ENCODE peak calls at places on chromosomes 5 and 9, in six cellular contexts. J is HCT116, X is K562, B is H1, A is HepG2, O is GM12878. T is an unnamed sample.

GRCh38 chr9:32551491-32552049 is 557 bp upstream of the SMIM27 start:
- DNase-seq in J (peak; percentile 7), X (peak; percentile 22), B (peak; percentile 55), A (peak; percentile 14), O (peak; percentile 12), T (no peak)

GRCh38 chr5:108093186-108093585 is 288.7 kb downstream of the FBXL17 start:
- DNase-seq in J (peak; percentile 6), X (no peak), B (no peak), A (no peak), O (no peak), T (no peak)

GRCh38 chr9:105439428-105439827 is 8.4 kb upstream of the FSD1L start:
- DNase-seq in J (no peak), X (no peak), B (no peak), A (no peak), O (no peak), T (no peak)

GRCh38 chr5:140168371-140168770 is 6.6 kb upstream of the CYSTM1 start:
- DNase-seq in J (no peak), X (peak; percentile 55), B (no peak), A (no peak), O (no peak), T (no peak)

GRCh38 chr5:136038635-136039034 is 9.8 kb downstream of the TGFBI start:
- DNase-seq in J (no peak), X (no peak), B (no peak), A (no peak), O (no peak), T (no peak)

GRCh38 chr5:39755452-39755851 is 330.7 kb upstream of the DAB2 start:
- DNase-seq in J (no peak), X (no peak), B (no peak), A (no peak), O (no peak), T (no peak)

GRCh38 chr9:134173127-134174072 is 9.0 kb upstream of the RNU6ATAC start:
- DNase-seq in J (no peak), X (no peak), B (no peak), A (no peak), O (no peak), T (no peak)

GRCh38 chr5:54480296-54480695 is 24.8 kb downstream of the HSPB3 start:
- DNase-seq in J (no peak), X (no peak), B (no peak), A (no peak), O (no peak), T (no peak)

GRCh38 chr9:71552480-71552879 is 215.8 kb downstream of the CEMIP2 start:
- DNase-seq in J (no peak), X (no peak), B (peak; percentile 52), A (no peak), O (no peak), T (no peak)

GRCh38 chr9:98288876-98289275 is 33.4 kb upstream of the TBC1D2 start:
- DNase-seq in J (no peak), X (peak; percentile 29), B (no peak), A (peak; percentile 10), O (no peak), T (peak; percentile 59)

GRCh38 chr9:79551586-79551985 is 20.2 kb upstream of the TLE4 start:
- DNase-seq in J (no peak), X (no peak), B (no peak), A (no peak), O (no peak), T (no peak)

GRCh38 chr5:176388341-176389113 is at the start of the genes HIGD2A and NOP16:
- DNase-seq in J (peak; percentile 98), X (peak; percentile 84), B (peak; percentile 96), A (peak; percentile 98), O (peak; percentile 97), T (peak; percentile 92)

GRCh38 chr5:68839019-68839552 is 254.7 kb upstream of the SLC30A5 start:
- DNase-seq in J (no peak), X (no peak), B (no peak), A (no peak), O (no peak), T (no peak)

GRCh38 chr9:98794802-98795201 is 1.6 kb downstream of the ANKS6 start:
- DNase-seq in J (no peak), X (no peak), B (peak; percentile 34), A (no peak), O (no peak), T (no peak)

GRCh38 chr5:107300928-107301327 is 369.8 kb downstream of the EFNA5 start:
- DNase-seq in J (no peak), X (no peak), B (no peak), A (no peak), O (no peak), T (no peak)

GRCh38 chr9:105425817-105426433 is 21.9 kb upstream of the FSD1L start:
- DNase-seq in J (no peak), X (no peak), B (peak; percentile 28), A (no peak), O (no peak), T (no peak)

GRCh38 chr5:66511491-66511890 is 84.7 kb upstream of the MAST4 start:
- DNase-seq in J (no peak), X (no peak), B (no peak), A (no peak), O (no peak), T (no peak)

GRCh38 chr9:133665096-133665495 is 28.9 kb downstream of the DBH start:
- DNase-seq in J (no peak), X (no peak), B (no peak), A (no peak), O (no peak), T (no peak)

GRCh38 chr5:147996379-147996778 is 67.4 kb upstream of the SPINK5 start:
- DNase-seq in J (no peak), X (no peak), B (no peak), A (no peak), O (no peak), T (no peak)

GRCh38 chr5:102599289-102599688 is 100.5 kb upstream of the SLCO6A1 start:
- DNase-seq in J (no peak), X (no peak), B (no peak), A (no peak), O (no peak), T (no peak)

GRCh38 chr5:33299621-33300208 is 141.1 kb upstream of the TARS1 start:
- DNase-seq in J (peak; percentile 12), X (no peak), B (no peak), A (no peak), O (peak; percentile 9), T (no peak)

GRCh38 chr5:129807162-129807814 is 59.4 kb downstream of the MINAR2 start:
- DNase-seq in J (no peak), X (no peak), B (no peak), A (no peak), O (no peak), T (no peak)

GRCh38 chr9:98687911-98688310 is 20.8 kb downstream of the GABBR2 start:
- DNase-seq in J (no peak), X (no peak), B (no peak), A (no peak), O (no peak), T (no peak)

GRCh38 chr9:137694236-137694959 is 75.6 kb downstream of the EHMT1 start:
- DNase-seq in J (no peak), X (no peak), B (no peak), A (no peak), O (no peak), T (no peak)

GRCh38 chr9:131889437-131890244 is 149.8 kb upstream of the RAPGEF1 start:
- DNase-seq in J (no peak), X (no peak), B (no peak), A (no peak), O (no peak), T (no peak)

GRCh38 chr5:98307811-98308210 is 465.7 kb upstream of the RGMB start:
- DNase-seq in J (no peak), X (no peak), B (no peak), A (no peak), O (no peak), T (no peak)

GRCh38 chr9:109705515-109705914 is 74.5 kb upstream of the PALM2AKAP2 start:
- DNase-seq in J (peak; percentile 32), X (no peak), B (no peak), A (peak; percentile 2), O (no peak), T (peak; percentile 20)
- TF ChIP-seq ZNF274 in J (no peak), X (no peak), B (no peak), A (no peak), O (no peak), T (no peak)

GRCh38 chr5:149732500-149733128 is 2.5 kb downstream of the PPARGC1B start:
- DNase-seq in J (no peak), X (peak; percentile 59), B (no peak), A (peak; percentile 32), O (no peak), T (no peak)

GRCh38 chr5:149731617-149732400 is 1.7 kb downstream of the PPARGC1B start:
- DNase-seq in J (peak; percentile 64), X (peak; percentile 77), B (peak; percentile 53), A (no peak), O (peak; percentile 62), T (peak; percentile 58)

GRCh38 chr5:149737355-149737754 is 7.2 kb downstream of the PPARGC1B start:
- DNase-seq in J (no peak), X (no peak), B (no peak), A (no peak), O (no peak), T (no peak)

GRCh38 chr5:149733129-149733900 is 3.2 kb downstream of the PPARGC1B start:
- DNase-seq in J (no peak), X (no peak), B (no peak), A (no peak), O (no peak), T (no peak)

GRCh38 chr5:149735066-149735465 is 5.0 kb downstream of the PPARGC1B start:
- DNase-seq in J (no peak), X (no peak), B (no peak), A (no peak), O (no peak), T (no peak)
- TF ChIP-seq ZNF274 in J (no peak), X (no peak), B (no peak), A (no peak), O (no peak), T (no peak)

GRCh38 chr9:36123511-36123910 is 13.0 kb upstream of the GLIPR2 start:
- DNase-seq in J (no peak), X (no peak), B (no peak), A (no peak), O (no peak), T (no peak)
- TF ChIP-seq ZNF274 in J (no peak), X (no peak), B (no peak), A (no peak), O (no peak), T (no peak)

DNA sequence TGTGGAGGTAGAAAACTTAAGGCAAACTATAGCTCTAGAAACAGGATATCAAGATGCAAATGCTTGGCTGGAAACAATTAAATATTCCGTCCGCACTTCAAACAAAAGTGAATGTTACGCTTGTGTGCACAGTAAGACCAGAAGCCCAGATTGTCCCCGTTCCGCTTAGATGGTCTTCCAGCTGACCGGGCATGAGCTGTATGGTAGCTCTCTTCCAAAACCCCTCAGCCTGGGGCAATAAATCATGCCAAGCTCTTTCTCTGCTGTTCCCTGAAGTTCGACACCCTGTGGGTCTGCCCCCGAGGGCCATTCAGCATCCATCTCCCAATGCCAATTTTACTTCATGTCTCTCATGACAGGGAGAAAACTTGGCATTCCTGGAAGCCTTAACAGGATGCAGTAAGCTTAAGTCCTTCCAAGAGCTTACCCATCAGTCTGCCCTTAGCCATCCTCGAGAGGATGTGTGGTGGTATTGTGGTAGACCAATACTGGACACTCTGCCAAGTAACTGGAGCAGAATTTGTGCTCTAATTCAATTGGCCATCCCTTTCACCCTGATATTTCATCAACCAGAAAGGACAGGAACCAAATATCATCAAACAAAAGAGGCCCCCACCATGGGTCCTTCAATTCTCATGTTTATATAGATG is 70.7 kb upstream of the RANBP6 start:
- DNase-seq in J (no peak), X (no peak), B (no peak), A (no peak), O (no peak), T (no peak)
- TF ChIP-seq ZNF274 in J (no peak), X (no peak), B (no peak), A (no peak), O (no peak), T (no peak)